ENCODE peak calls at places on chromosomes 1 and 21, in six cellular contexts. K, L, N, X, A and M are unnamed samples.
A peak's percentile ranks its signal among the peaks of the same experiment; 100 is the strongest.

GRCh38 chr1:218658899-218659298 is 313.8 kb downstream of the TGFB2 start:
- DNase-seq in K (peak; percentile 76), L (peak; percentile 89), N (no peak), X (no peak), A (no peak), M (no peak)

GRCh38 chr1:200351826-200352549 is 57.8 kb downstream of the ZNF281 start:
- DNase-seq in K (peak; percentile 58), L (peak; percentile 95), N (peak; percentile 83), X (peak; percentile 39), A (no peak), M (peak; percentile 27)

GRCh38 chr1:234676103-234676594 is 66.2 kb upstream of the IRF2BP2 start:
- DNase-seq in K (peak; percentile 58), L (peak; percentile 75), N (peak; percentile 35), X (peak; percentile 38), A (peak; percentile 56), M (no peak)

GRCh38 chr1:41102208-41102607 is 80.7 kb upstream of the SLFNL1 start:
- DNase-seq in K (peak; percentile 59), L (peak; percentile 76), N (no peak), X (no peak), A (peak; percentile 86), M (no peak)

GRCh38 chr21:26977741-26978140 is 10.9 kb upstream of the ADAMTS5 start:
- DNase-seq in K (peak; percentile 24), L (no peak), N (no peak), X (no peak), A (no peak), M (no peak)

GRCh38 chr1:166133276-166133841 is 33.4 kb downstream of the FAM78B start:
- DNase-seq in K (peak; percentile 6), L (no peak), N (peak; percentile 55), X (no peak), A (no peak), M (no peak)

GRCh38 chr21:43893536-43894205 is 28.6 kb downstream of the AGPAT3 start:
- DNase-seq in K (peak; percentile 31), L (no peak), N (no peak), X (peak; percentile 8), A (no peak), M (no peak)

GRCh38 chr1:67514786-67515185 is 84.6 kb upstream of the SERBP1 start:
- DNase-seq in K (no peak), L (no peak), N (no peak), X (no peak), A (no peak), M (no peak)

GRCh38 chr1:82775402-82776000 is 974.8 kb downstream of the ADGRL2 start:
- DNase-seq in K (peak; percentile 33), L (peak; percentile 18), N (no peak), X (no peak), A (no peak), M (peak; percentile 14)

GRCh38 chr21:42593815-42594157 is 59.6 kb upstream of the PDE9A start:
- DNase-seq in K (no peak), L (no peak), N (no peak), X (no peak), A (no peak), M (no peak)

GRCh38 chr1:8945568-8945967 is at the start of gene CA6:
- DNase-seq in K (no peak), L (no peak), N (no peak), X (no peak), A (no peak), M (no peak)

GRCh38 chr1:112544753-112545152 is 36.0 kb downstream of the WNT2B start:
- DNase-seq in K (peak; percentile 57), L (peak; percentile 24), N (no peak), X (no peak), A (no peak), M (no peak)

GRCh38 chr1:20609541-20609940 is 20.6 kb downstream of the CDA start:
- DNase-seq in K (no peak), L (no peak), N (no peak), X (no peak), A (no peak), M (no peak)

GRCh38 chr1:18761948-18762905 is 97.2 kb downstream of the TAS1R2 start:
- DNase-seq in K (no peak), L (no peak), N (no peak), X (no peak), A (no peak), M (no peak)

GRCh38 chr1:211752951-211753486 is 77.5 kb downstream of the LPGAT1 start:
- DNase-seq in K (no peak), L (no peak), N (no peak), X (no peak), A (no peak), M (no peak)

GRCh38 chr1:3052501-3052900 is 16.5 kb upstream of the PRDM16 start:
- DNase-seq in K (no peak), L (no peak), N (no peak), X (no peak), A (no peak), M (no peak)

GRCh38 chr1:159884296-159884695 is 15.7 kb downstream of the CFAP45 start:
- DNase-seq in K (no peak), L (no peak), N (no peak), X (no peak), A (no peak), M (no peak)

GRCh38 chr1:246613131-246613758 is 47.0 kb downstream of the CNST start:
- DNase-seq in K (peak; percentile 45), L (no peak), N (no peak), X (no peak), A (no peak), M (no peak)

GRCh38 chr1:246617156-246617555 is 50.9 kb downstream of the CNST start:
- DNase-seq in K (no peak), L (no peak), N (no peak), X (no peak), A (no peak), M (no peak)

GRCh38 chr1:246622035-246622652 is 55.9 kb downstream of the CNST start:
- DNase-seq in K (no peak), L (no peak), N (no peak), X (no peak), A (no peak), M (no peak)

GRCh38 chr1:246617768-246618167 is 51.5 kb downstream of the CNST start:
- DNase-seq in K (no peak), L (no peak), N (no peak), X (no peak), A (no peak), M (no peak)

GRCh38 chr1:246618240-246618639 is 52.0 kb downstream of the CNST start:
- DNase-seq in K (no peak), L (no peak), N (no peak), X (no peak), A (no peak), M (no peak)
- H3K4me3 ChIP-seq in K (no peak overlapping the region), L (no peak overlapping the region), N (no peak overlapping the region), X (no peak overlapping the region), A (no peak overlapping the region), M (no peak overlapping the region)

GRCh38 chr1:212860713-212861581 is 2.9 kb downstream of the FLVCR1 start:
- DNase-seq in K (no peak), L (peak; percentile 22), N (no peak), X (no peak), A (no peak), M (no peak)
- H3K4me3 ChIP-seq in K (no peak overlapping the region), L (peak overlapping the region; percentile 13), N (no peak overlapping the region), X (no peak overlapping the region), A (no peak overlapping the region), M (no peak overlapping the region)

GRCh38 chr21:36698160-36699025 is 522 bp upstream of the SIM2 start:
- DNase-seq in K (no peak), L (no peak), N (no peak), X (no peak), A (no peak), M (no peak)
- H3K4me3 ChIP-seq in K (peak overlapping the region; percentile 16), L (no peak overlapping the region), N (no peak overlapping the region), X (no peak overlapping the region), A (peak overlapping the region; percentile 36), M (no peak overlapping the region)

GRCh38 chr1:213166868-213167267 is 115.8 kb downstream of the RPS6KC1 start:
- DNase-seq in K (no peak), L (no peak), N (no peak), X (no peak), A (no peak), M (no peak)
- H3K4me3 ChIP-seq in K (no peak overlapping the region), L (no peak overlapping the region), N (no peak overlapping the region), X (no peak overlapping the region), A (no peak overlapping the region), M (no peak overlapping the region)

DNA sequence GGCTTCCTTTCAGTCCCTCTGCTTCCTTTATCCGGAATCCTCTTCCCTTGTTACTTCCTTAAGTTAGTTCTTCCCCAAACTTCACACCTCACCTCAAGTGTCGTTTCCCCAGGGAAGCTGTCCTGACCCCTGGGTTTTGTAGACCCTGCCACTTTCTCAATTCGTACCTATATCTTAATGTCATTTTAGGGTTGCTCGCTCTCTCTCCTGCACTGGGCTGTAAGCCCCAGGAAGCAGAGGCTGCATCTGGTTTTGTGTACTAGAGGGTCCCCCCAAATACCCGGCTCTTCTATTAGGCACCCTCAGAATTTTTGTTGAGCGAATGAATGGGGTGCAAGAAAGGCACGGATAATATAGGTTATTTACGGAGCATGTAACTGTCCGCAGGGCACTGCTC is 603 bp upstream of the OPRD1 start:
- DNase-seq in K (no peak), L (no peak), N (no peak), X (no peak), A (no peak), M (no peak)
- H3K4me3 ChIP-seq in K (no peak overlapping the region), L (no peak overlapping the region), N (no peak overlapping the region), X (no peak overlapping the region), A (no peak overlapping the region), M (no peak overlapping the region)